ENCODE peak calls at places on chromosomes 1 and 21, in seven cellular contexts. U is pancreas; V is A549; K is PC-3; M is Peyer's patch; D is CD8-positive, alpha-beta memory T cell; I is lower lobe of right lung. T is an unnamed sample.

GRCh38 chr21:16794944-16795343 is 717.9 kb upstream of the CXADR start:
- DNase-seq in U (no peak), V (peak), K (peak), M (no peak), D (no peak), I (no peak), T (no peak)

GRCh38 chr1:25756210-25756609 is 43.8 kb upstream of the SELENON start:
- DNase-seq in U (no peak), V (no peak), K (no peak), M (no peak), D (no peak), I (no peak), T (no peak)

GRCh38 chr1:182720465-182720864 is 36.1 kb upstream of the RGS8 start:
- DNase-seq in U (no peak), V (peak), K (no peak), M (no peak), D (no peak), I (no peak), T (no peak)

GRCh38 chr1:229689273-229689672 is 63.2 kb downstream of the URB2 start:
- DNase-seq in U (no peak), V (no peak), K (no peak), M (no peak), D (no peak), I (peak), T (no peak)

GRCh38 chr1:168974117-168974516 is 132.4 kb upstream of the ATP1B1 start:
- DNase-seq in U (no peak), V (no peak), K (peak), M (no peak), D (no peak), I (no peak), T (no peak)

GRCh38 chr1:205970486-205970885 is 27.2 kb upstream of the SLC26A9 start:
- DNase-seq in U (no peak), V (no peak), K (peak), M (no peak), D (no peak), I (no peak), T (no peak)

GRCh38 chr1:75732703-75733102 is 8.2 kb downstream of the ACADM start:
- DNase-seq in U (no peak), V (no peak), K (no peak), M (no peak), D (no peak), I (no peak), T (no peak)

GRCh38 chr1:67609942-67610341 is 75.1 kb upstream of the GADD45A start:
- DNase-seq in U (no peak), V (no peak), K (no peak), M (no peak), D (no peak), I (no peak), T (no peak)

GRCh38 chr21:28821276-28822063 is 171.2 kb downstream of the LTN1 start:
- DNase-seq in U (no peak), V (no peak), K (peak), M (no peak), D (no peak), I (no peak), T (no peak)

GRCh38 chr1:97063532-97063931 is 341.9 kb downstream of the PTBP2 start:
- DNase-seq in U (peak), V (peak), K (no peak), M (no peak), D (no peak), I (no peak), T (no peak)

GRCh38 chr21:45054162-45054926 is 20.0 kb upstream of the ADARB1 start:
- DNase-seq in U (no peak), V (no peak), K (no peak), M (no peak), D (no peak), I (no peak), T (no peak)

GRCh38 chr1:22618056-22618455 is 18.4 kb upstream of the C1QA start:
- DNase-seq in U (no peak), V (no peak), K (no peak), M (no peak), D (no peak), I (no peak), T (no peak)

GRCh38 chr1:165452336-165453130 is 7.6 kb upstream of the RXRG start:
- DNase-seq in U (no peak), V (no peak), K (no peak), M (no peak), D (no peak), I (no peak), T (no peak)

GRCh38 chr1:56080123-56080522 is 499.2 kb downstream of the PLPP3 start:
- DNase-seq in U (no peak), V (no peak), K (peak), M (no peak), D (no peak), I (no peak), T (no peak)

GRCh38 chr1:240254006-240254405 is 162.3 kb downstream of the FMN2 start:
- DNase-seq in U (no peak), V (no peak), K (no peak), M (no peak), D (no peak), I (no peak), T (no peak)

GRCh38 chr1:191714810-191715209 is 443.5 kb upstream of the RGS18 start:
- DNase-seq in U (no peak), V (no peak), K (no peak), M (no peak), D (no peak), I (no peak), T (no peak)

GRCh38 chr1:62209931-62210595 is 15.4 kb downstream of the L1TD1 start:
- DNase-seq in U (no peak), V (peak), K (peak), M (no peak), D (no peak), I (no peak), T (no peak)

GRCh38 chr1:150243003-150243402 is 7.1 kb upstream of the ANP32E start:
- DNase-seq in U (no peak), V (no peak), K (no peak), M (no peak), D (no peak), I (no peak), T (no peak)

GRCh38 chr1:162944974-162945639 is 84.1 kb upstream of the CCDC190 start:
- DNase-seq in U (no peak), V (no peak), K (no peak), M (no peak), D (no peak), I (no peak), T (no peak)

GRCh38 chr21:42440187-42440792 is 36.6 kb downstream of the UBASH3A start:
- DNase-seq in U (no peak), V (no peak), K (no peak), M (no peak), D (no peak), I (no peak), T (no peak)

GRCh38 chr1:89069955-89070354 is 4.9 kb upstream of the GBP1 start:
- DNase-seq in U (no peak), V (no peak), K (no peak), M (no peak), D (peak), I (no peak), T (peak)

DNA sequence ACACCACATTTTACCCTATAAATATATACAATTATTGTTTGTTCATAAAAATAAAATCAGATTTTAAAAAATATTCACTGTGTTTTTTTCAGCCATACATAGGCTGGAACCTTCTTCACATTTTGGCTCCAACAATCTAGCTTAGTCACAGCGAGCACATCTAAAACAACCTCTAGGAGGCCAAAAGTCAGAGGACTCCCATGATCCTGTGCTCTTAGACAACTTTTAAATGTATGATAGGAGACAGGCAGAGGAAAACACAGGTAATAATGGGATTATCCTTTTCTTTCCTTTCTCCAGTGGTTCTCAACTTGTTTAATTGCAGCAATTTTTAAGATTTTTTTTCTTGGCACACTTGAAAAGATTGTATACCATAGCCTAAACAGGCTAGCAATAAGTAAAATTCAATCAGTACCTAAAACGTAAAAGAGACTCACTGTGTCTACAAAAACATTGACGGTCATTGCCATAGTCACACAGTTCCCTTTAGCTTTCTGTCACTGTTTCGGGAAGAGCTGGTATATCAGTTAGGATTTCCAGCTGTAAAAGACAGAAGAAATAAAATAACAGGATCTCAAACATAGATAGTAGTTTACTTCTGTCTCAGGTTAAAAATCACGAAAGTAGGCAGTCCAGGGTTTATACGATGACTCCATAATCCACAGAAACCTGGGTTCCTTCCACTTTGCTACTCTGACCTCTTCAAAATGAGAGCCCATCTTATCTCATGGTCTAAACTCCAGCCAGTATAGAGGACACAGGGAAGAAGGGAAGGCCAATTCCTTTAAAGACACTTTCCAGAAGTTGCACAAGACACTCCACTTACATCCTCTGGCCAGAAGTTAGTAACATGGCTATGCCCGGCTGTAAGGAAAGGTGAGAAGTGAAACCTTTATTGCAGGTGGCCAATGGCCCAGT is 39.2 kb upstream of the CR1L start:
- DNase-seq in U (no peak), V (no peak), K (peak), M (no peak), D (no peak), I (no peak), T (no peak)
- H3K4me3 ChIP-seq in U (no peak), V (no peak), K (no peak), M (no peak), D (no peak), I (no peak), T (no peak)

GRCh38 chr1:160342953-160343869 is at the start of the genes COPA and NCSTN:
- DNase-seq in U (peak), V (peak), K (peak), M (peak), D (peak), I (peak), T (peak)

GRCh38 chr1:160342520-160342919 is 530 bp downstream of the COPA start:
- DNase-seq in U (no peak), V (peak), K (no peak), M (no peak), D (no peak), I (no peak), T (no peak)

GRCh38 chr1:160338580-160338979 is 4.5 kb downstream of the COPA start:
- DNase-seq in U (no peak), V (no peak), K (no peak), M (no peak), D (no peak), I (no peak), T (no peak)

GRCh38 chr1:160340866-160341265 is 2.2 kb downstream of the COPA start:
- DNase-seq in U (no peak), V (no peak), K (no peak), M (no peak), D (no peak), I (no peak), T (no peak)

GRCh38 chr1:160340146-160340545 is 2.9 kb downstream of the COPA start:
- DNase-seq in U (no peak), V (no peak), K (no peak), M (no peak), D (no peak), I (no peak), T (no peak)
- H3K27ac ChIP-seq in U (no peak), V (no peak), K (no peak), M (no peak), D (no peak), I (no peak), T (no peak)

GRCh38 chr1:98737835-98738234 is 76.3 kb downstream of the SNX7 start:
- DNase-seq in U (no peak), V (no peak), K (no peak), M (no peak), D (no peak), I (no peak), T (no peak)

GRCh38 chr1:98733782-98734112 is 72.2 kb downstream of the SNX7 start:
- DNase-seq in U (no peak), V (no peak), K (no peak), M (no peak), D (no peak), I (no peak), T (no peak)

GRCh38 chr1:98732985-98733781 is 71.7 kb downstream of the SNX7 start:
- DNase-seq in U (no peak), V (peak), K (no peak), M (no peak), D (no peak), I (no peak), T (no peak)
- H3K4me3 ChIP-seq in U (peak), V (peak), K (no peak), M (no peak), D (no peak), I (no peak), T (no peak)

GRCh38 chr1:45958317-45958716 is 154.9 kb downstream of the MAST2 start:
- DNase-seq in U (no peak), V (no peak), K (no peak), M (no peak), D (no peak), I (no peak), T (no peak)

GRCh38 chr1:45957684-45958083 is 154.3 kb downstream of the MAST2 start:
- DNase-seq in U (no peak), V (no peak), K (no peak), M (no peak), D (no peak), I (no peak), T (no peak)

GRCh38 chr1:45953934-45954333 is 150.5 kb downstream of the MAST2 start:
- DNase-seq in U (no peak), V (no peak), K (no peak), M (no peak), D (no peak), I (no peak), T (no peak)

GRCh38 chr1:45952072-45952471 is 148.7 kb downstream of the MAST2 start:
- DNase-seq in U (no peak), V (no peak), K (no peak), M (no peak), D (no peak), I (no peak), T (no peak)

DNA sequence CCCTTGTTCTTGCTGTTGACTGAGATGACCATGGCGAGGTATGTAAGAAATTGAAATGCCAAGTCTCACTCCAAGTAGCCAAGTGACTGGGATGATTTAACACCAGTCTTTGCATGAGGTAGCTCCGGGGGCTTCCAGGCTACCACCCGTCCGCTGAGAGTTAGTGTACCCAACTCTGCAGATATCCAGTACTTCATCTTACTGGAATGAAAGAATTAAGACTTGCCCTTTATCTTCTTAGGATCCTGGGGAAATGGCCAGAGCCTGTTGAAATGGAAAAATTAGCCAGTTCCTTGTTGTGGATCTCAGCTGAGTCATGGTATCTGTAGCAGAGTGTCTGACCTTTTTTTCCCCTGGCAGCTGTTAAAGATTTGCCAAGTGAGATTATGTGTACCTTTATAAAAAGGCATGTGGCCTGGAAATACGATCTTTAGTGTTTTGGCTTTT is 151.0 kb downstream of the MAST2 start:
- DNase-seq in U (peak), V (peak), K (peak), M (no peak), D (no peak), I (no peak), T (no peak)
- H3K27ac ChIP-seq in U (no peak), V (peak), K (no peak), M (peak), D (peak), I (no peak), T (no peak)

DNA sequence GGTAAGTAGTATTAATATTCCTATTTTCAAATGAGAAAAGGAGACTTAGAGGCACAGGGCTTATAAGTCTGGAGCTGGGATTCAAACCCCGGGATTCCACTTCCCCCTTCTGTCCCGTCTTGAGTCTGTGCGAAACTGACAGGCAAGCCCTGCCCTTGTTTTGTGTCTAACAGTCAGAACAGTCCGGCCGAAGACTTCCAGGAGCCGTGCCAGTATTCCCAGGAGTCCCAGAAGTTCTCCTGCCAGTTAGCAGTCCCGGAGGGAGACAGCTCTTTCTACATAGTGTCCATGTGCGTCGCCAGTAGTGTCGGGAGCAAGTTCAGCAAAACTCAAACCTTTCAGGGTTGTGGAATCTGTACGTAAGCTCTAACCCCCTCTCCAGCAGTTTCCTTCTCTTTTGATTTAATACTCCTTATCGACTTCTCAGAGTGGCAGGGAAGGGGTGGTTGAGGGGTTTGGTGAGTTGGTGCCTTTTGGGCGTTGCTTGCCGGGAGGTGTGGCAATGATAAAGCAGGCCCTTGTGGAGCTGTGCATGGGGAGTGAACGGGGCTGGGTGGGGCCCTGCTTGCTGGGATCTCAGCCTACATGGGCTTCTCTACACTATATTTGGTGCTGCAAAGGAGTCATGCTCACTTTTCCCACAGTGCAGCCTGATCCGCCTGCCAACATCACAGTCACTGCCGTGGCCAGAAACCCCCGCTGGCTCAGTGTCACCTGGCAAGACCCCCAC is 29.4 kb downstream of the IL6R start:
- DNase-seq in U (no peak), V (no peak), K (no peak), M (no peak), D (no peak), I (no peak), T (no peak)
- H3K4me3 ChIP-seq in U (no peak), V (no peak), K (no peak), M (no peak), D (no peak), I (no peak), T (no peak)

GRCh38 chr1:27912429-27912828 is 22.4 kb upstream of the SMPDL3B start:
- DNase-seq in U (no peak), V (no peak), K (peak), M (no peak), D (no peak), I (no peak), T (no peak)

DNA sequence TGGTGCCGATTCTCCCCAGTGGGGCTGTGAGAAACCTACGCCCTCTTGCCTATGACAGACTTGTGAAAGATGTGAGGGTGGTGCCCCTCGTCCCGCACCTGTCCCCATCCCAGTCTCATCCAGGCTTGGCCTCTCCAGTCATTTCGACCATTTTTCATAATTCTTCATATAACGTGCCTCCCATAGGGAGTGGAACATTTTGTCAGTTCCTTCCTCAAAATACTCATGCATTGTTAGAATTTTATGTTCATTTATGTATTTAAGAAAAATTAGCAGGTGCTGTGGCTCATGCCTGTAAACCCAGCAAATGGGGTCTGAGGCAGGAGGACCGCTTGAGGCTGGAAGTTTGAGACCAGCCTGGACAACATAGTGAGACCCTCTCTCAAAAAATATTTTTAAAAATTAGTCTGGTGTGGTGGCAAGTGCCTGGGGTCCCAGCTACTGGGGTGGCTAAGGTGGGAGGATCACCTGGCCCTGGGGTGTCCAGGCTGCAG is 19.7 kb upstream of the SMPDL3B start:
- DNase-seq in U (no peak), V (no peak), K (no peak), M (no peak), D (no peak), I (no peak), T (no peak)
- H3K27ac ChIP-seq in U (no peak), V (peak), K (no peak), M (peak), D (peak), I (peak), T (peak)